ENCODE peak calls at places on chromosomes 2 and 18, in nine cellular contexts. I is astrocyte, W is HCT116, G is tibial nerve, A is upper lobe of right lung, F is mucosa of descending colon, S is RWPE2, Y is A549, D is ovary. E is an unnamed sample.

GRCh38 chr2:39153312-39153711 is 32.5 kb upstream of the SOS1 start:
- DNase-seq in G (no peak), D (no peak), F (no peak), I (no peak), S (no peak), W (no peak), Y (no peak), A (no peak), E (no peak)

GRCh38 chr2:68839260-68839833 is 31.9 kb downstream of the BMP10 start:
- DNase-seq in I (no peak), W (peak; percentile 10), A (no peak), Y (peak; percentile 27), S (no peak), D (no peak), F (peak; percentile 49), G (no peak), E (no peak)

GRCh38 chr2:121237980-121238665 is 46.9 kb downstream of the TFCP2L1 start:
- DNase-seq in G (no peak), Y (no peak), F (no peak), S (peak; percentile 36), A (peak; percentile 52), W (no peak), D (no peak), I (peak; percentile 2), E (no peak)

GRCh38 chr2:30266051-30266621 is 34.8 kb downstream of the LBH start:
- DNase-seq in S (no peak), D (no peak), Y (no peak), I (no peak), F (peak; percentile 32), A (no peak), W (no peak), G (no peak), E (no peak)

GRCh38 chr18:65735166-65735565 is 15.6 kb upstream of the CDH7 start:
- DNase-seq in Y (no peak), S (no peak), I (no peak), W (no peak), F (no peak), G (no peak), D (no peak), A (no peak), E (no peak)

GRCh38 chr2:181447040-181447439 is 10.1 kb upstream of the ITGA4 start:
- DNase-seq in Y (no peak), A (no peak), F (no peak), D (no peak), S (no peak), W (no peak), I (no peak), G (no peak), E (no peak)

GRCh38 chr2:15976334-15976733 is 36.0 kb downstream of the MYCN start:
- DNase-seq in F (no peak), D (no peak), G (no peak), S (no peak), W (no peak), I (no peak), Y (no peak), A (no peak), E (no peak)

GRCh38 chr2:158315000-158315399 is 141.6 kb downstream of the CCDC148 start:
- DNase-seq in A (no peak), D (no peak), W (no peak), S (no peak), Y (no peak), G (no peak), I (no peak), F (no peak), E (no peak)

GRCh38 chr18:77551055-77551454 is 301.4 kb downstream of the GALR1 start:
- DNase-seq in Y (no peak), I (no peak), F (no peak), D (no peak), G (no peak), S (no peak), W (no peak), A (no peak), E (no peak)

GRCh38 chr2:149741646-149742045 is 154.1 kb upstream of the MMADHC start:
- DNase-seq in W (no peak), S (no peak), I (peak; percentile 93), A (no peak), F (no peak), G (no peak), Y (no peak), D (no peak), E (no peak)

DNA sequence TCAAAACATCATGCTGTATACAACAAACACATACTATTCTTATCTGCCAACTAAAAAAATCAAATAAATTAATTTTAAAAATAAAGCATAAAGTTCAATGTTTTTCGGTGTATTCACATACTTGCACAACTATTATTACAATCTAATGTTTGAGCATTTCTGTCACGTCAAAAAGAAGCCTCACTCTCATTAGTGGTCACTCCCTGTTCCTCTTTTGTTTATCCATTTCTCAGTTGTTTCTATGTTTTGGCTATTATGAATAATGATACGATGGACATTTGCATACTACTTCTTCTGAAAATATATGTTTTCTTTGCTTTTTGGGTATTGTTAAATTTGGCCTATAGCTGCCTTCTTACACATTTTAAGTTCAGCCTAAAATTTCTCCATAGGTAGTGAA is 773.0 kb upstream of the HS6ST1 start:
- DNase-seq in D (no peak), G (no peak), A (no peak), W (no peak), Y (no peak), F (no peak), I (no peak), S (no peak), E (no peak)
- TF ChIP-seq CTCF in D (no peak), G (no peak), A (no peak), W (no peak), Y (no peak), F (no peak), I (no peak), S (no peak), E (no peak)

DNA sequence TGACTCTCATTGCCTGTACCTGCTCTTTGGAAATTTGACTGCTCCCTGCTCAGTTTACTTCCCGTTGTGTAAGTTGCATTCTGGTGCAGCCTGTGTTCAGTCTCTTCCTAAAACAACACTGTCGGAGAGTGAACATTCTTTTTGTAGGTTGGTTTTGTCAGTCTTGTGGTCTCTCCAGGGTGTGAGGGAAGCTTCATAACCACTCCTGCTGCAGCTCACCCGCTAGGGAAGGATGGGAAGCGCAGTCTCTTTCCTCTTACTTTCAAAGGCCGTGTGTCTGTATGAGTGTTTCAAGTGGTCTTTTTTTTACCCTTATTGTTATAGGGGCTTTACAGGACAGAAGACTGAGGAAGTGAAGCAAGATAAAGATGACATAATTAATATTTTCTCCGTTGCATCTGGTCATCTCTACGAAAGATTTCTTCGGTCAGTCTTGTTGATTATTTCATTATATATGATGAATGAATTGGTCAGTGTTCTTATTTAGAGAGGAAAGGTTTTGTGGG is 87.2 kb downstream of the UGGT1 start:
- DNase-seq in D (no peak), G (no peak), I (no peak), A (no peak), W (no peak), Y (no peak), F (no peak), S (no peak), E (no peak)
- H3K4me1 ChIP-seq in D (no peaks in the 10 kb centered on the region), G (no peaks in the 10 kb centered on the region), I (no peaks in the 10 kb centered on the region), A (no peaks in the 10 kb centered on the region), W (no peaks in the 10 kb centered on the region), Y (no peaks in the 10 kb centered on the region), F (no peaks in the 10 kb centered on the region), S (no peaks in the 10 kb centered on the region), E (no peaks in the 10 kb centered on the region)

DNA sequence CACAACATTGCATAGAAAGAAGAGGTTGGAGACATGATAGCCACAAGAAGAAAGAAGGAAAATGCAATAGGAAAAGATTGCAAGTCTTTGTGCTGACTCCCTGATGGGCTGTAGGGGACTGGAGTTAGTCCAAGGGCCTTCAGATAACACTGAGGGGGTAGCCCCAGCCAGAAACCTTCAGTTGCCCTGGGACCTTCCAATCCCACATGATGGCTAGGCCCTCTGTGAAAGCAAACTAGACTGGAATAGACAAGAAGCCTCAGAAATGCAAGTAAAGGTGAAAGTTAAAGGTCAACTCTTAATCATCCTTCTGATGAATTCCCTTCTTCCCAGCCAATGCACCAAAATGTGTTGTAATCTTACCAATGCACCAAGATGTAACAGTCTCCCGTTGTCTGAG is 19.2 kb downstream of the CMPK2 start:
- DNase-seq in W (no peak), I (no peak), D (no peak), S (no peak), F (no peak), G (no peak), A (no peak), Y (no peak), E (no peak)
- H3K9me3 ChIP-seq in W (peaks cover 21% of the 10 kb centered on the region), I (peaks cover 27% of the 10 kb centered on the region), D (peaks cover 6% of the 10 kb centered on the region), S (peaks cover 30% of the 10 kb centered on the region), F (peaks cover 84% of the 10 kb centered on the region), G (peaks cover 52% of the 10 kb centered on the region), A (peaks cover 73% of the 10 kb centered on the region), Y (peaks cover 23% of the 10 kb centered on the region), E (peaks cover 28% of the 10 kb centered on the region)

DNA sequence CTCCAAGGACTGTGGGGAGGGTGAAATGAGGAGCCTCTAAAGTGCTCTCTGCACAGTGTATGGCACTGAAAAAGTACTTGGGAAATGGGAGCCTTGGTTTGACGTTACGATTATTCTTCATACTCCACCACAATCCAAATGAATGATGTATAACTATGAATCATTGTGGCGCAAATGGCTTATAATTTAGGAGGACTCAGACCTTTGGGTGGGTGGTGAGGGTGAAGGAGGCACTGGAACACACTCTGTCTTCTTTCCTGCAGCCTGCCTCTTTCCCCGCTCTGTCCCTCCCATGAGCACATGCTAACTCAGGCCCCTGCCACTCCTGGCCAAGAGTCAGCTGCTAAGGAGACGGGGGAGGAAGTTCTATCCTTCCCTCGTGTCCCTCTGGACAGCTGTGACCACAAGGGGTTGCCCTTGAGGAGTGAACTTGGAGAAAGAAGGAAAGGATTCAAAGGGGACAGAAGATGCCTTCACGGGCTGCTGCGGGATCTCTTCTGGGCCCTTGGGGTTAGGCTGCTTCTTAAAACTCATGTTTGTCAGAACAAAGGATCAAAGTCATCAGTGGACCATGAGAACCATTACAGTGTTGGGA is 36.5 kb downstream of the POLR1A start:
- DNase-seq in F (no peak), D (no peak), A (no peak), S (no peak), I (peak; percentile 58), W (no peak), Y (no peak), G (no peak), E (no peak)
- TF ChIP-seq CTCF in F (no peak), D (no peak), A (no peak), S (no peak), I (no peak), W (no peak), Y (no peak), G (no peak), E (no peak)